ENCODE peak calls at places on chromosomes 11 and 22, in four cellular contexts. U is PC-3, P is RWPE1, D is transverse colon. S is an unnamed sample.

GRCh38 chr22:32802291-32802826 is 854 bp downstream of the TIMP3 start:
- DNase-seq in U (no peak), P (no peak), D (no peak), S (no peak)

GRCh38 chr11:79396674-79397073 is 44.2 kb downstream of the TENM4 start:
- DNase-seq in U (no peak), P (no peak), D (no peak), S (no peak)

GRCh38 chr11:112831041-112831440 is 130.2 kb upstream of the NCAM1 start:
- DNase-seq in U (no peak), P (no peak), D (no peak), S (no peak)

GRCh38 chr11:36010010-36010740 is 66.3 kb downstream of the LDLRAD3 start:
- DNase-seq in U (peak), P (peak), D (no peak), S (no peak)

GRCh38 chr11:68099474-68100405 is 21.4 kb downstream of the CHKA start:
- DNase-seq in U (peak), P (no peak), D (peak), S (no peak)

GRCh38 chr11:16454284-16454683 is 97.9 kb upstream of the SOX6 start:
- DNase-seq in U (no peak), P (no peak), D (no peak), S (no peak)

GRCh38 chr11:57781529-57781943 is 19.9 kb downstream of the CTNND1 start:
- DNase-seq in U (peak), P (peak), D (peak), S (no peak)

GRCh38 chr22:37300551-37301017 is 18.3 kb downstream of the CYTH4 start:
- DNase-seq in U (no peak), P (no peak), D (no peak), S (no peak)

GRCh38 chr11:64313491-64314145 is 3.7 kb downstream of the TRMT112 start:
- DNase-seq in U (no peak), P (no peak), D (peak), S (no peak)

GRCh38 chr22:27487600-27488450 is 313.7 kb downstream of the MN1 start:
- DNase-seq in U (peak), P (no peak), D (no peak), S (no peak)

GRCh38 chr22:31334329-31334728 is 11.8 kb downstream of the PATZ1 start:
- DNase-seq in U (no peak), P (no peak), D (no peak), S (no peak)

GRCh38 chr11:16924826-16925494 is 89.3 kb downstream of the PLEKHA7 start:
- DNase-seq in U (peak), P (peak), D (peak), S (peak)

GRCh38 chr11:2575611-2576051 is 124.2 kb downstream of the KCNQ1OT1 start:
- DNase-seq in U (no peak), P (no peak), D (peak), S (no peak)

GRCh38 chr11:290621-291231 is 1.8 kb downstream of the PGGHG start:
- DNase-seq in U (no peak), P (no peak), D (peak), S (no peak)

GRCh38 chr11:76579047-76579751 is 91.3 kb downstream of the LRRC32 start:
- DNase-seq in U (no peak), P (no peak), D (no peak), S (no peak)

DNA sequence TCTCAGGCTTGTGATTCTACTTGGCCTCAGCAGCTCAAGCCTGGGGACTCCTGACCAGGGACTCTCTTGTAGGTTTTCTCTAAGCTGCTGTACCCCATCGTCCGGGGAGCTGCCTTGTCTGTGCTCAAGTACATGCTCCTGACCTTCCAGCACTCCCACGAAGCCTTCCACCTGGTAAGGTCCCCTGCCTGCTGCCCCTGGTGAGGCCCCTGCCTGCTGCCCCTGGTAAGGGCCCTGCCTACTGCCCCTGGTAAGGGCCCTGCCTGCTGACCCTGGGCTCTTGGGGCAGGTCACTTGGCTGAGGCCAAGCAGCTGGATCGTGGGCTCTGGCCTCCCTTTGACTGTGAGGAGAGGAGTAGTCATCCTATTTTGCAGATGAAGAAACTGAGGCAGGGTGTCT is 11.3 kb downstream of the USP35 start:
- DNase-seq in U (no peak), P (no peak), D (no peak), S (no peak)
- H3K27ac ChIP-seq in U (no peak), P (no peak), D (no peak), S (no peak)

DNA sequence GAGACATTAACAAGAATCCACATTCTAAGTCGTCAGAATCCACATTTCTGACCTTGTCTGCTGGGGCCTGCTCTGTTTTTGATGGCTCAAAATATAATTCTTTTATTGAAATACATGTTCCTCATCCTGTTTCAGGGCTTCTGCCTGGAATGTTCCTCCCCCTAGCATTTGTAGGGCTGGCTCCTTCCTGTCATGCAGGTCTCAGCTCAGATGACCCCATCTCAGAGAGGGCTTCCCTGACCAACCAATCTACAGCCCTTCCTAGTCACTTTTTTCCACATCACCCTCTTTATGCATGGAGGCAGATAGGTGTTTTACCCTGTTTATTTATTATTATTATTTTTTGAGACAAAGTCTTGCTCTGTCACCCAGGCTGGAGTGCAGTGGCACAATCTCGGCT is 14.8 kb downstream of the TMEM123 start:
- DNase-seq in U (no peak), P (no peak), D (no peak), S (no peak)
- H3K27ac ChIP-seq in U (no peak), P (no peak), D (no peak), S (no peak)

GRCh38 chr11:102427068-102427467 is 25.5 kb downstream of the TMEM123 start:
- DNase-seq in U (no peak), P (no peak), D (no peak), S (no peak)

GRCh38 chr11:102428696-102429095 is 23.9 kb downstream of the TMEM123 start:
- DNase-seq in U (no peak), P (no peak), D (no peak), S (no peak)

GRCh38 chr11:102426570-102426969 is 26.0 kb downstream of the TMEM123 start:
- DNase-seq in U (no peak), P (no peak), D (no peak), S (no peak)

GRCh38 chr11:102422817-102423725 is 29.5 kb downstream of the TMEM123 start:
- DNase-seq in U (no peak), P (no peak), D (no peak), S (no peak)

DNA sequence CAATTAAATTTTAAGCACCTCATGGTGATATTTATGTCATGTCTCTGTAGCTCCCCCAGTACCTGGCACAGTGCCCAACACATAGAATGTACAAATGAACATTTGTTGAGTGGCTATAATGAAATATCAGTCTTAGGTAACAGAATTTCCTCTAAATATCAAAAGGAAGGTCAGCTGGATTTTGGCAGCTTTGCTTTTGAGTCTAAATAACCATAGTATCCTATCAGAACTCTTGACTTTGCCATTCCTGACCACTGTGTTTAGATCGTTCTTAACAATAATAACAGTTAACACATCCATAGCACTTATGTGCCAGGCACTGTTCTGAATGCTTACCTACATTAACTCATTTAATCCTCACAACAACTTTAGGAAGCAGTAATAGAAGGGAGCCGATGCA is 26.6 kb downstream of the TMEM123 start:
- DNase-seq in U (no peak), P (no peak), D (no peak), S (no peak)
- H3K27ac ChIP-seq in U (no peak), P (no peak), D (no peak), S (no peak)

DNA sequence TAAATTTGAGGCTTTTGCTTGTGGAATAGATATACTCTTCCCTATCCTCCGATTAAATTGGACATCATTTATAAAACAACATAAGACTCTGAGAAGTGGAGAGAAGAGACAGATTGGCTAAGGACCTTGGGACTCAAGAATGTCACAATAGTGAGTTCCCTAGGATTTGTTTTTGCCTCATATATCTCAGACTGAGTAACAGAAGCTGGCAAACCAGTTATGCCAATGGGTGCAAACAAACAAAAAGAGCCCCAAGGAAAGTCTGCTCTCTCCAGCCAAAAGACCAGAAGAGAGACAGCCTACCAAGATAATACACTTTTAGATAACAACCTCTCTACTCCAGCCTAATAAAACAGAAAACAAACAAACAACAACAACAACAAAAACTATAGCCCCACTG is 28.9 kb downstream of the DEUP1 start:
- DNase-seq in U (peak), P (no peak), D (no peak), S (no peak)
- H3K27ac ChIP-seq in U (no peak), P (no peak), D (no peak), S (no peak)

DNA sequence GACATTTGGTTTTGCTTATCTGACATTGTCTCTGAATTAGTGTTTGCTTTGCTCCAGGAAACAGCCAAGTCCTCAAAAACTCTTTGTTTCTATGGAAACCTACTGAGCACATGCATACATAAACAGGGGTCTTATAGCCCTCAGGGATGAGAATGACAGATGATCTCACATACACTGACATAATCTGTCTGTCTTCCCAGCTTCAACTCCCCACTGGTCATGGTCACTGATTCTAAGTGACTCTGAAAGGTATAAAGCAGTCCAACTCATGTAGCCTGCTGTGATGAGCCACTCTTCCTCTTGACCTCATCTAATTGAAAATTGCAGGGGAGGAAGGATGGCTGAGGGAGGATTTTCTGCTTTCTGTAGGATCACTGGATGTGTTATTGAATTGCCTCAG is 12.6 kb downstream of the ZNF143 start:
- DNase-seq in U (no peak), P (no peak), D (no peak), S (no peak)
- H3K27ac ChIP-seq in U (no peak), P (no peak), D (no peak), S (no peak)

DNA sequence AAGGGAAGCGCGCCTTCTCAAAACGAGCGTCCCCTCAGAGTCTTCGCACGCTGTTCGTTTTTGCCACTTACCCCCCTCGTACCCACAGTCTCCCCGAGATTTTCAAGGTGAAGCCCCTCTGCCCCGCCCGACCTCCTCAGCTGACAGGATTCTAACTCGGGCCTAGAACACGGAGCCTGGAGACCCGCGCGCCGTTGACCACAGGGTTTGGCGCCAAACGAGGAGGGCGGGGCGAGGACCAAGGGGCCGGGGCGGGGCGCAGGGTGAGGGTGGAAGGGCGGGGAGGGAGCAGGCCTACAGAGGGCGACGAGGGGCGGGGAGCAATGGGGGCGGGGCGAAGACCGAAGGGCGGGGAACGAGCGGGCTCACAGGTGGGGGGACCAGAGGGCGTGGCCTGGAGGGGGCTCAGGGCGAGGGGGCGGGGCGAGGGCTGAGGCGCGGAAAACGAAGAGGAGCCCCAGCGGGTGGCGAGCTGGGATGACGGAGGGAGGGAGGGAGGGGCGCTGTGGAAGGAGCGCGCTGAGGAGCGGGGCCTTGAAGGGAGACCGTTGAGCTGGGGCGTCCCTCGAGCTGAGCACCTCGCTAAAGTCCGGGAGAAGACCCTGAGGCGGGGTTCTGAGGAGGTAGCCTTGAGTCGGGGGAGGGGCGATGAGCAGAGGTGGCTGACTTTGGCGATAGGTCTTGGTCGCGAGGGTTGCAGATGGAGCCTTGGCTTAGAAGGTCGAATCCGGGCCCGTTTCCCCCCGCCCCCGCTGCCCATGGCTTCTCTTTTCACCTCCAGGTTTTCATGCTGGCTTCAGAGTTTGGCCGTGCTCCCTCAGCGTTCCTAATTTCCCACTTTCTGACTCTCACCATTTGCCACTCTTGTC is at the start of gene DMC1:
- DNase-seq in U (peak), P (peak), D (peak), S (no peak)
- H3K27ac ChIP-seq in U (no peak), P (peak), D (peak), S (no peak)

DNA sequence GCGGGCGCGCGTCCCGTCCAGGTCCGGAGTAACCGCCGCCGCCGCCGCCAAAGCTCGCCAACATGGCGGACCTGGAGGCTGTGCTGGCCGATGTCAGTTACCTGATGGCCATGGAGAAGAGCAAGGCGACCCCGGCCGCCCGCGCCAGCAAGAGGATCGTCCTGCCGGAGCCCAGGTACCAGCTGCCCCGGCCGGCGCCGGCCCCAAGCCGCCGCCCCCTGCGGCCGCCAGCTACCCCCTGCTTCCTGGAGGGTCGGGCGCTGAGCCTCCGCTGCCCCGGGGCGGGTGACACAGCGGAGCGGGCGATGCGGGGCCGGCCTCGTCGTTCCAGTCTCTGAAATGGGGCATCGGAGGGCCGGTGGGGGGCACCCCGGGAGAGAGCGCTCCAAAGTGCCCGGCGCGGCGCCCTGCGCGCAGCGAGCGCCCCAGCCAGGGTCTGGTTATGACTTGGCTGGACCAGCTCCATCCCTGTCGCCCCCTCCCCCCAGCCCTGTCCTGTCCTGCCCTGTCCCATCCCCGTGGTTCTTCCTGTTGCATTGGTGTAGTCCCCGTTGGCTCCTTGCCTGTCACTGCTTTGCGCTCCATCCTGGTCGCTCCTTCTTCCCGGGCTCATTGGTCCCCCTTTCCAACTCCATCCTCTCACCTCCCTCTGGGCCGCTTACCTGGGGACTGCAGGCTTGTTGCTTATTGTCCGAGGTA is 653 bp downstream of the GRK3 start:
- DNase-seq in U (no peak), P (no peak), D (peak), S (no peak)
- H3K27ac ChIP-seq in U (no peak), P (no peak), D (peak), S (no peak)

DNA sequence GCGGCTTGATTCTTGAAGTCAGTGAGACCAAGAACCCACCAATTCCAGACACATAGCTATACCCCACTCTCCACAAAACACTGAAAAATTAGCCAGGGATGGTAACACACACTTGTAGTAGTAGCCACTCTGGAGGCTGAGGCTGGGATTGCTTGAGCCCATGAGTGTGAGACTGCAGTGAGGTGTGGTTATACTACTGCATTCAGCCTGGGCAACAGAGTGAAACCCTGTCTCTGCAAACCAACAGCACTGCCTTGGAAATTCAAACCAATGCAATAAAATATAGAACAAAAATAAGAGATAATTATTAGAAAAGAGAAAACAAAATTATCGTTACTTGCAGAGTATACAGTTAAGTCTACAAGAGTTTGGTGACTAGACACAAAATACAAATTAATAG is 20.2 kb upstream of the PRDM10 start:
- DNase-seq in U (peak), P (no peak), D (no peak), S (no peak)
- H3K27ac ChIP-seq in U (no peak), P (peak), D (no peak), S (peak)

GRCh38 chr11:71338806-71339177 is 86.4 kb upstream of the SHANK2 start:
- DNase-seq in U (no peak), P (no peak), D (no peak), S (no peak)

GRCh38 chr11:71340076-71340606 is 87.8 kb upstream of the SHANK2 start:
- DNase-seq in U (no peak), P (no peak), D (no peak), S (no peak)

GRCh38 chr11:71336996-71337772 is 84.8 kb upstream of the SHANK2 start:
- DNase-seq in U (no peak), P (no peak), D (no peak), S (no peak)

GRCh38 chr11:71341173-71341572 is 88.8 kb upstream of the SHANK2 start:
- DNase-seq in U (no peak), P (no peak), D (no peak), S (no peak)

GRCh38 chr11:71339178-71339881 is 87.0 kb upstream of the SHANK2 start:
- DNase-seq in U (no peak), P (peak), D (no peak), S (peak)
- H3K27ac ChIP-seq in U (no peak), P (peak), D (peak), S (no peak)

DNA sequence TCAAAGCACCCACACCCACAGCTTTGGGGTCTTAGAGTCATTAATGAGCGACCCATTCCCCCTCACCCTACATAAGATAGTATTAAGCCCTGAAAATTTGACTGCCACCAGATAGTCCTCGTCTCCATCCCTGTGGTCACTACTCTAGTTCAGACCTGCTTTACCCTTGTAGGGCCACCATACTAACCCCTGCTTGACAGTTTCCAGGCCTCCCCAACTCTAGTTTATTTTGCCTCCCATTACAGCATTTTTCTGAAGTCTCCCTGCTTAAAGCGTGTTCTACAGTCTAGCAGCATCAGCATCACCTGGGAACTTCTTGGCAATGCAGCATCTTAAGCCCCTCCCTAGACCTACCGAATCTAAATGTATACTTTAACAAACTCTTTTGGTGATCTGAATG is 192.4 kb downstream of the MAML2 start:
- DNase-seq in U (no peak), P (no peak), D (no peak), S (no peak)
- H3K27ac ChIP-seq in U (peak), P (no peak), D (no peak), S (peak)